ENCODE peak calls at places on chromosomes 7 and 10, in nine cellular contexts. Y, A, R, K, L, B, F, I and W are unnamed samples.

GRCh38 chr7:34133356-34133982 is 228.1 kb downstream of the BMPER start:
- DNase-seq in Y (no peak), A (peak; percentile 94), R (peak; percentile 52), K (no peak), L (no peak), B (no peak), F (no peak), I (no peak), W (no peak)

GRCh38 chr10:72464438-72464837 is 109.7 kb upstream of the DNAJB12 start:
- DNase-seq in Y (no peak), A (no peak), R (no peak), K (no peak), L (no peak), B (no peak), F (no peak), I (no peak), W (no peak)

GRCh38 chr10:76509501-76509900 is 1078.1 kb downstream of the LRMDA start:
- DNase-seq in Y (no peak), A (peak; percentile 69), R (no peak), K (no peak), L (no peak), B (no peak), F (no peak), I (no peak), W (no peak)

GRCh38 chr10:28496481-28496961 is 36.4 kb upstream of the WAC start:
- DNase-seq in Y (no peak), A (no peak), R (no peak), K (no peak), L (no peak), B (no peak), F (no peak), I (no peak), W (no peak)

GRCh38 chr7:91045626-91046025 is 218.6 kb upstream of the FZD1 start:
- DNase-seq in Y (no peak), A (no peak), R (no peak), K (no peak), L (no peak), B (no peak), F (no peak), I (no peak), W (no peak)

GRCh38 chr7:64182036-64182790 is 24.8 kb upstream of the ZNF735 start:
- DNase-seq in Y (no peak), A (no peak), R (no peak), K (no peak), L (no peak), B (no peak), F (no peak), I (no peak), W (no peak)

GRCh38 chr10:83539528-83540308 is 599.6 kb upstream of the GHITM start:
- DNase-seq in Y (no peak), A (peak; percentile 91), R (no peak), K (peak; percentile 58), L (peak; percentile 69), B (no peak), F (peak; percentile 30), I (no peak), W (no peak)

GRCh38 chr7:135833642-135834041 is 85.0 kb upstream of the FAM180A start:
- DNase-seq in Y (no peak), A (no peak), R (no peak), K (no peak), L (no peak), B (no peak), F (no peak), I (no peak), W (no peak)

GRCh38 chr7:43834463-43835251 is 34.7 kb downstream of the MRPS24 start:
- DNase-seq in Y (peak; percentile 46), A (peak; percentile 10), R (no peak), K (no peak), L (no peak), B (peak; percentile 62), F (no peak), I (no peak), W (peak; percentile 33)

GRCh38 chr7:88845091-88845490 is 49.6 kb upstream of the TEX47 start:
- DNase-seq in Y (no peak), A (no peak), R (no peak), K (no peak), L (no peak), B (no peak), F (no peak), I (no peak), W (no peak)

GRCh38 chr10:9615179-9615578 is 1402.5 kb upstream of the CELF2 start:
- DNase-seq in Y (no peak), A (peak; percentile 54), R (no peak), K (no peak), L (no peak), B (no peak), F (no peak), I (no peak), W (no peak)

GRCh38 chr10:124641282-124642075 is 102.7 kb downstream of the FAM53B start:
- DNase-seq in Y (no peak), A (peak; percentile 58), R (no peak), K (no peak), L (no peak), B (peak; percentile 61), F (no peak), I (no peak), W (peak; percentile 40)

GRCh38 chr10:124346831-124347230 is 71.9 kb downstream of the OAT start:
- DNase-seq in Y (no peak), A (no peak), R (no peak), K (no peak), L (no peak), B (no peak), F (no peak), I (no peak), W (no peak)

GRCh38 chr7:134174797-134175261 is 47.7 kb downstream of the LRGUK start:
- DNase-seq in Y (no peak), A (peak; percentile 75), R (peak; percentile 33), K (no peak), L (no peak), B (no peak), F (no peak), I (no peak), W (no peak)

GRCh38 chr10:12902135-12902572 is 99.4 kb downstream of the CCDC3 start:
- DNase-seq in Y (peak; percentile 30), A (peak; percentile 25), R (peak; percentile 30), K (peak; percentile 78), L (no peak), B (peak; percentile 17), F (no peak), I (peak; percentile 46), W (no peak)

GRCh38 chr7:117375380-117375779 is 51.9 kb downstream of the ASZ1 start:
- DNase-seq in Y (no peak), A (no peak), R (no peak), K (no peak), L (no peak), B (no peak), F (no peak), I (no peak), W (no peak)

GRCh38 chr7:120654241-120654640 is 203.7 kb downstream of the TSPAN12 start:
- DNase-seq in Y (no peak), A (no peak), R (no peak), K (no peak), L (no peak), B (no peak), F (no peak), I (no peak), W (no peak)

GRCh38 chr7:131039836-131040235 is 287.8 kb upstream of the MKLN1 start:
- DNase-seq in Y (no peak), A (no peak), R (no peak), K (no peak), L (no peak), B (no peak), F (no peak), I (no peak), W (no peak)

GRCh38 chr7:92781117-92781720 is 55.2 kb downstream of the CDK6 start:
- DNase-seq in Y (no peak), A (no peak), R (no peak), K (peak; percentile 21), L (no peak), B (no peak), F (no peak), I (no peak), W (no peak)

GRCh38 chr10:26046073-26046684 is 112.2 kb downstream of the MYO3A start:
- DNase-seq in Y (no peak), A (no peak), R (no peak), K (no peak), L (no peak), B (no peak), F (no peak), I (no peak), W (no peak)

GRCh38 chr7:112723416-112723815 is 66.8 kb downstream of the TMEM168 start:
- DNase-seq in Y (no peak), A (peak; percentile 31), R (peak; percentile 15), K (no peak), L (no peak), B (no peak), F (no peak), I (no peak), W (no peak)

GRCh38 chr10:103580011-103580410 is 86.5 kb downstream of the NEURL1 start:
- DNase-seq in Y (no peak), A (no peak), R (no peak), K (no peak), L (no peak), B (no peak), F (no peak), I (no peak), W (no peak)
- H3K4me3 ChIP-seq in Y (no peak overlapping the region), A (no peak overlapping the region), R (no peak overlapping the region), K (no peak overlapping the region), L (no peak overlapping the region), B (no peak overlapping the region), F (no peak overlapping the region), I (no peak overlapping the region), W (no peak overlapping the region)

GRCh38 chr10:47151880-47152279 is 148.1 kb upstream of the GDF10 start:
- DNase-seq in Y (no peak), A (no peak), R (no peak), K (no peak), L (no peak), B (no peak), F (no peak), I (no peak), W (no peak)
- H3K9me3 ChIP-seq in Y (no peaks in the 10 kb centered on the region), A (peaks cover 3% of the 10 kb centered on the region), R (peaks cover 8% of the 10 kb centered on the region), K (no peaks in the 10 kb centered on the region), L (peaks cover 10% of the 10 kb centered on the region), B (no peaks in the 10 kb centered on the region), F (peaks cover 4% of the 10 kb centered on the region), I (no peaks in the 10 kb centered on the region), W (peaks cover 4% of the 10 kb centered on the region)

DNA sequence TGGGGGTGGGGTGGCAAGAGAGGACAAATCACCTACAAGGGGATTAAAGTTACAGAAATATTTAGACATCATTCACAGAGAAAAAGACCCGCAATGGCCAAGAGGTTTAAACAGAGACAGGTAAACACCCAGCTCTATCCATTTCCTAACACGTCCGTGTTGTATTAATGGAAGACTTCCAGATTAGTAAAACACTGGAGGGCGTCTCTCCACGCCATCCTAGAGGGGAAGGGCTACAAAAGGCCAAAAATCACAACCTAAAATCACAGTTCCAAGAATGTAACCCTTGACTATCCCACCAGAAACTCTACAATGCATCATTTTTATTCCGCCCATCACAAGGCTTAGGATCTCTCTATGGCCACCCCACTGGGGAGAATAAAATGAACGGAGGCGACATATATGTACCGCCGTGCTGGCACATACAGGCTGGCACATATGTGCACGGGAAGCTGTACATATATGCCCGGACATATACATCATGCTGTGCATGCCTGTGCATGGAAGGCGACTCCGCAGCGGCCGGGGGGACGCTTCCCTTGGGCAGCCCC is 758 bp downstream of the PCLO start:
- DNase-seq in Y (no peak), A (no peak), R (no peak), K (no peak), L (no peak), B (no peak), F (no peak), I (no peak), W (no peak)
- H3K4me3 ChIP-seq in Y (no peak overlapping the region), A (peak overlapping the region; percentile 71), R (peak overlapping the region; percentile 65), K (peak overlapping the region; percentile 44), L (peak overlapping the region; percentile 71), B (no peak overlapping the region), F (peak overlapping the region; percentile 29), I (peak overlapping the region; percentile 87), W (peak overlapping the region; percentile 25)

GRCh38 chr7:52656098-52656497 is 379.3 kb upstream of the POM121L12 start:
- DNase-seq in Y (no peak), A (no peak), R (no peak), K (no peak), L (no peak), B (no peak), F (no peak), I (no peak), W (no peak)
- H3K9me3 ChIP-seq in Y (no peaks in the 10 kb centered on the region), A (no peaks in the 10 kb centered on the region), R (no peaks in the 10 kb centered on the region), K (no peaks in the 10 kb centered on the region), L (no peaks in the 10 kb centered on the region), B (no peaks in the 10 kb centered on the region), F (no peaks in the 10 kb centered on the region), I (no peaks in the 10 kb centered on the region), W (no peaks in the 10 kb centered on the region)